ENCODE peak calls at places on chromosomes 3 and 15, in six cellular contexts. One of them, this sample, is unnamed. For H3K9me2, the result is how much of the 10 kb centered on the place peaks cover.

GRCh38 chr3:141498592-141499223 is 11.9 kb downstream of the RASA2 start:
- DNase-seq in GM23248: no peak
- DNase-seq in MM.1S: peak
- DNase-seq in PC-3: no peak
- DNase-seq in SK-N-SH: no peak
- DNase-seq in HCT116: no peak
- DNase-seq in this sample: peak

GRCh38 chr3:45688882-45689786 is at the start of gene SACM1L:
- DNase-seq in GM23248: peak
- DNase-seq in MM.1S: peak
- DNase-seq in PC-3: peak
- DNase-seq in SK-N-SH: peak
- DNase-seq in HCT116: peak
- DNase-seq in this sample: peak

GRCh38 chr3:141465221-141465620 is 21.6 kb upstream of the RASA2 start:
- DNase-seq in GM23248: peak
- DNase-seq in MM.1S: no peak
- DNase-seq in PC-3: no peak
- DNase-seq in SK-N-SH: peak
- DNase-seq in HCT116: no peak
- DNase-seq in this sample: no peak

GRCh38 chr3:37093481-37093880 is 80.9 kb downstream of the LRRFIP2 start:
- DNase-seq in GM23248: peak
- DNase-seq in MM.1S: no peak
- DNase-seq in PC-3: no peak
- DNase-seq in SK-N-SH: no peak
- DNase-seq in HCT116: no peak
- DNase-seq in this sample: no peak

GRCh38 chr15:61047783-61048182 is 181.3 kb downstream of the RORA start:
- DNase-seq in GM23248: peak
- DNase-seq in MM.1S: no peak
- DNase-seq in PC-3: no peak
- DNase-seq in SK-N-SH: no peak
- DNase-seq in HCT116: no peak
- DNase-seq in this sample: no peak

GRCh38 chr15:95832655-95833054 is 497.8 kb upstream of the NR2F2 start:
- DNase-seq in GM23248: no peak
- DNase-seq in MM.1S: no peak
- DNase-seq in PC-3: no peak
- DNase-seq in SK-N-SH: no peak
- DNase-seq in HCT116: no peak
- DNase-seq in this sample: no peak

GRCh38 chr15:64152507-64153387 is 1.2 kb downstream of the SNX22 start:
- DNase-seq in GM23248: no peak
- DNase-seq in MM.1S: peak
- DNase-seq in PC-3: no peak
- DNase-seq in SK-N-SH: peak
- DNase-seq in HCT116: no peak
- DNase-seq in this sample: peak

GRCh38 chr15:29312387-29312786 is 42.8 kb upstream of the NSMCE3 start:
- DNase-seq in GM23248: peak
- DNase-seq in MM.1S: no peak
- DNase-seq in PC-3: peak
- DNase-seq in SK-N-SH: no peak
- DNase-seq in HCT116: no peak
- DNase-seq in this sample: no peak

GRCh38 chr3:29346828-29347227 is 66.0 kb downstream of the RBMS3 start:
- DNase-seq in GM23248: peak
- DNase-seq in MM.1S: no peak
- DNase-seq in PC-3: no peak
- DNase-seq in SK-N-SH: no peak
- DNase-seq in HCT116: no peak
- DNase-seq in this sample: no peak

GRCh38 chr3:99697250-99697649 is 58.9 kb downstream of the COL8A1 start:
- DNase-seq in GM23248: no peak
- DNase-seq in MM.1S: no peak
- DNase-seq in PC-3: peak
- DNase-seq in SK-N-SH: no peak
- DNase-seq in HCT116: no peak
- DNase-seq in this sample: no peak

GRCh38 chr3:156892701-156893100 is 66.5 kb downstream of the LEKR1 start:
- DNase-seq in GM23248: peak
- DNase-seq in MM.1S: no peak
- DNase-seq in PC-3: peak
- DNase-seq in SK-N-SH: no peak
- DNase-seq in HCT116: peak
- DNase-seq in this sample: no peak

GRCh38 chr15:98689431-98689861 is 41.1 kb downstream of the IGF1R start:
- DNase-seq in GM23248: peak
- DNase-seq in MM.1S: no peak
- DNase-seq in PC-3: peak
- DNase-seq in SK-N-SH: peak
- DNase-seq in HCT116: no peak
- DNase-seq in this sample: no peak

GRCh38 chr3:130648293-130648692 is 98.3 kb downstream of the PIK3R4 start:
- DNase-seq in GM23248: no peak
- DNase-seq in MM.1S: no peak
- DNase-seq in PC-3: no peak
- DNase-seq in SK-N-SH: no peak
- DNase-seq in HCT116: no peak
- DNase-seq in this sample: no peak

GRCh38 chr3:120475722-120476385 is 25.1 kb upstream of the FSTL1 start:
- DNase-seq in GM23248: no peak
- DNase-seq in MM.1S: no peak
- DNase-seq in PC-3: no peak
- DNase-seq in SK-N-SH: no peak
- DNase-seq in HCT116: no peak
- DNase-seq in this sample: no peak

GRCh38 chr3:98188553-98188952 is 22.1 kb downstream of the OR5H15 start:
- DNase-seq in GM23248: peak
- DNase-seq in MM.1S: peak
- DNase-seq in PC-3: peak
- DNase-seq in SK-N-SH: peak
- DNase-seq in HCT116: peak
- DNase-seq in this sample: peak

GRCh38 chr3:126751611-126752302 is 47.7 kb downstream of the CHCHD6 start:
- DNase-seq in GM23248: no peak
- DNase-seq in MM.1S: no peak
- DNase-seq in PC-3: no peak
- DNase-seq in SK-N-SH: no peak
- DNase-seq in HCT116: no peak
- DNase-seq in this sample: no peak

GRCh38 chr15:78000089-78000926 is 77.2 kb downstream of the TBC1D2B start:
- DNase-seq in GM23248: peak
- DNase-seq in MM.1S: peak
- DNase-seq in PC-3: peak
- DNase-seq in SK-N-SH: peak
- DNase-seq in HCT116: peak
- DNase-seq in this sample: peak

GRCh38 chr3:12707425-12707824 is 43.5 kb upstream of the RAF1 start:
- DNase-seq in GM23248: peak
- DNase-seq in MM.1S: no peak
- DNase-seq in PC-3: peak
- DNase-seq in SK-N-SH: no peak
- DNase-seq in HCT116: no peak
- DNase-seq in this sample: no peak

GRCh38 chr3:14534379-14535191 is 5.6 kb downstream of the GRIP2 start:
- DNase-seq in GM23248: no peak
- DNase-seq in MM.1S: no peak
- DNase-seq in PC-3: no peak
- DNase-seq in SK-N-SH: peak
- DNase-seq in HCT116: no peak
- DNase-seq in this sample: no peak

GRCh38 chr3:65342084-65342683 is 654.4 kb upstream of the ADAMTS9 start:
- DNase-seq in GM23248: peak
- DNase-seq in MM.1S: peak
- DNase-seq in PC-3: peak
- DNase-seq in SK-N-SH: no peak
- DNase-seq in HCT116: peak
- DNase-seq in this sample: peak

GRCh38 chr15:33086500-33087141 is 107.9 kb downstream of the FMN1 start:
- DNase-seq in GM23248: peak
- DNase-seq in MM.1S: peak
- DNase-seq in PC-3: peak
- DNase-seq in SK-N-SH: peak
- DNase-seq in HCT116: peak
- DNase-seq in this sample: peak

DNA sequence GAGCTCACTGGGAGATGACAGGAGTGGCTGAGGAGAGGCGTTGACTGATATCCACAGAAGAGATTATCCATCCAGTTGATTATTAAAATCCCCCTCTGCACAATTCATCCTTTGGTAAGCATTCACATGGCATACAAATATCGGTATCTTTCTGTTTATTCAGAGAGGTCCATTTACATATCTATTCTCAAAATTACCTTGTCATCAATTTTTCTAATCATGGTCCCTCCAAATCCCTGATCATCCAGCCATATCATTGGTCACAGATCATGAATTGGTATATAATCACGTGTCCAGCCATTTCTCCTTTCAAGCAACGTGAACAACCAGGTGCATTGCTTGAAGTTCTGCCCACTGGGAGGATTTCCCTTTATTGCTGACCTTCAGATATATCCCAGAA is 1321.0 kb downstream of the ROBO2 start:
- DNase-seq in GM23248: no peak
- DNase-seq in MM.1S: no peak
- DNase-seq in PC-3: no peak
- DNase-seq in SK-N-SH: no peak
- DNase-seq in HCT116: no peak
- DNase-seq in this sample: no peak
- H3K9me2 ChIP-seq in GM23248: under half
- H3K9me2 ChIP-seq in MM.1S: under half
- H3K9me2 ChIP-seq in PC-3: under half
- H3K9me2 ChIP-seq in SK-N-SH: under half
- H3K9me2 ChIP-seq in HCT116: under half
- H3K9me2 ChIP-seq in this sample: under half

DNA sequence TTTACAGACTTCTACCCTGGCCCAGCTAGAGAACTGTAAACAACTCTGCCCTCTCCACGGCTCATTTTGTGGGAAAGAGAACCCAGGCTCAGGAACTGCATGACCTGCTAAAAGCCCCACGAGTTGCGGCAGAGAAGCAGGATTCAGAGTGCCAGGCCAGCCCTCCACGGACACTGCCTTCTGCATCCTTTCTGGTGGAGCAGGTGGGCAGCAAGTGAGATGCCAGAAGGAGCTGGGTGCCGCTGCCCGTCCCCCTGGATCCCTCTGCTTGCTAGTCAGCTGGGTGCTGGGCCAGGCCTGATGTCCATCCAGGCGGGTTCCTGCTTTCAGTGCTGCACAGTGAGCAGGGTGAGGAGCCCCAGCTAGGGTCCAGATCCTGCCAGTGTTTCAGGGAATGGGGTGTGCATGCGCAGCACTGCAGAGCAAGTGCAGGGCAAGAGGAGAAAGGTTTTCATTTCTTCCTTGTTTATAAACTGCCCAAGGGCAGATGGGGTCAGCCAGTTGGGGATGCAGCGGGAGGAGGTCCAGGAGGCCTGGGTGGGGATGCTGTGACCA is 5.2 kb upstream of the RAB43 start:
- DNase-seq in GM23248: no peak
- DNase-seq in MM.1S: no peak
- DNase-seq in PC-3: no peak
- DNase-seq in SK-N-SH: no peak
- DNase-seq in HCT116: no peak
- DNase-seq in this sample: no peak
- H3K9ac ChIP-seq in GM23248: no peak
- H3K9ac ChIP-seq in MM.1S: no peak
- H3K9ac ChIP-seq in PC-3: no peak
- H3K9ac ChIP-seq in SK-N-SH: no peak
- H3K9ac ChIP-seq in HCT116: no peak
- H3K9ac ChIP-seq in this sample: no peak

DNA sequence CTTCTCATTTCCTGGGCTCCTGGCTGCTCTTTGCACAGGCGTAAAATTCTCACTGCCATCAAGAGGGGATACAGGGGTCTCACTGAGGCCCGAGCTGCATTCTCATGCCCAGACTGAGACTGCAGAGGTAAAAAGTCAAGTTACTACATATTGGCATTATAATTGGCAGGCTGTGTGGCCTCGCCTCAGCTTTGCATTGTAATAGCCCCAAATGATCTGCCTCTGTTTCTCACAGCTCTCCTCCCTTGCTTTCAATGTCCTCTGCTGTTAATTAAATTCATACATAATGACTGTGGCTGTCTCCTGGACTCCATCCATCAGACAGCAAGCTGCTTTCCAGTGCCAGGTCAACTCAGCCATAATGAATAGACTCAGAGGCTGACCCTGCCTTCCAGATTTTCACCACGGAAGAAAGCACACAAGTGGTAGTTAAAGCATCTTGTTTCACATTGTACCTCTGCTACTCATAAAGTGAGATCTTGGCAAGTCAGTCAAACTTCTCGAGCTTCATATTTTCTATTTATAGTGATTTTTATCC is 7.6 kb upstream of the RTP4 start:
- DNase-seq in GM23248: peak
- DNase-seq in MM.1S: no peak
- DNase-seq in PC-3: no peak
- DNase-seq in SK-N-SH: no peak
- DNase-seq in HCT116: no peak
- DNase-seq in this sample: no peak
- H3K4me3 ChIP-seq in GM23248: no peak
- H3K4me3 ChIP-seq in MM.1S: no peak
- H3K4me3 ChIP-seq in PC-3: no peak
- H3K4me3 ChIP-seq in SK-N-SH: no peak
- H3K4me3 ChIP-seq in HCT116: no peak
- H3K4me3 ChIP-seq in this sample: no peak

GRCh38 chr3:41164776-41165175 is 34.5 kb upstream of the CTNNB1 start:
- DNase-seq in GM23248: no peak
- DNase-seq in MM.1S: no peak
- DNase-seq in PC-3: no peak
- DNase-seq in SK-N-SH: no peak
- DNase-seq in HCT116: no peak
- DNase-seq in this sample: no peak
- H3K9me2 ChIP-seq in GM23248: under half
- H3K9me2 ChIP-seq in MM.1S: under half
- H3K9me2 ChIP-seq in PC-3: under half
- H3K9me2 ChIP-seq in SK-N-SH: under half
- H3K9me2 ChIP-seq in HCT116: under half
- H3K9me2 ChIP-seq in this sample: under half

DNA sequence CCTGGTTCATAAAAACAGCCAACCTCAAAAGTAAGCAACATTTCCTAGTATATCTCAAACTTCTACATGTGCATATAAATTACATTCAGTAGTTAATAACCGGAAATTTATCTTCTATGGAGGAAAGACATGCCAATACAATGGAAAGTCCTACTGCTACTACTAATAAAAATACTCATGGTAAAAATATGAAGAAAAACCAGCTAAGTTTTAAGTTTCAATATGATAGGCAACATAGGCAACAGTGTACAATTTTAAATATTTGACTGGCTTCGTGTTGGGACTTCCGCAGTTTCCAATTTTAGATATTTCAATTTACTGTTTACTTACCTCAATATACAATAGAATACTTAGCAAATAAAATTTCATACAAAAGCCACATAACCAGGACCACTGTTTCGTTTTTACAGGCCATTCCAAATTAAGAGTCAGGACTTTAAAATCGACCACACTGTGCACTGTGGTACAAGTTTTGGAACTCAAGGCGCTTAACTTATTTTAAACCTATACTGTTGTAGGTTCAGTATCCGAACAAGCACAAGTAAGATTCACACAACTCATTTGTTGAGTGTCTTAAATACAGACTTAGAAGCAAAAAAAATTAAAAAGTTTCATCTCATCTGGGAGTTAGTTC is 2.9 kb downstream of the NAA50 start:
- DNase-seq in GM23248: no peak
- DNase-seq in MM.1S: peak
- DNase-seq in PC-3: peak
- DNase-seq in SK-N-SH: no peak
- DNase-seq in HCT116: no peak
- DNase-seq in this sample: no peak
- H3K9ac ChIP-seq in GM23248: peak
- H3K9ac ChIP-seq in MM.1S: peak
- H3K9ac ChIP-seq in PC-3: peak
- H3K9ac ChIP-seq in SK-N-SH: no peak
- H3K9ac ChIP-seq in HCT116: no peak
- H3K9ac ChIP-seq in this sample: peak

This sample was measured in Karpas-422.